ENCODE peak calls at places on chromosomes 11 and 22, in seven cellular contexts. N, H, B, T, I, P and A are unnamed samples.

GRCh38 chr22:24433868-24434471 is 6.6 kb downstream of the ADORA2A start:
- DNase-seq in N (no peak), P (no peak), B (peak), I (no peak), T (peak), H (no peak), A (peak)

GRCh38 chr22:42684462-42685195 is 35.4 kb upstream of the CYB5R3 start:
- DNase-seq in N (no peak), P (no peak), T (no peak), H (no peak), I (no peak), B (no peak), A (no peak)

GRCh38 chr11:6608011-6608410 is 4.0 kb downstream of the TAF10 start:
- DNase-seq in P (peak), T (no peak), B (no peak), N (no peak), I (no peak), H (no peak), A (no peak)

GRCh38 chr22:37419916-37420655 is 7.2 kb downstream of the ELFN2 start:
- DNase-seq in N (no peak), H (no peak), P (no peak), B (peak), T (peak), I (no peak), A (peak)

GRCh38 chr11:74449369-74449931 is 17.9 kb downstream of the KCNE3 start:
- DNase-seq in P (no peak), N (no peak), I (no peak), T (peak), B (peak), H (peak), A (no peak)

GRCh38 chr22:19571207-19571795 is 47.1 kb upstream of the CLDN5 start:
- DNase-seq in I (no peak), N (no peak), H (no peak), B (peak), T (no peak), P (no peak), A (no peak)

GRCh38 chr11:8309862-8310261 is 46.2 kb upstream of the LMO1 start:
- DNase-seq in N (no peak), T (peak), P (no peak), I (no peak), B (no peak), H (no peak), A (no peak)

GRCh38 chr11:118437736-118438125 is 1.4 kb downstream of the KMT2A start:
- DNase-seq in B (peak), I (peak), H (peak), P (peak), T (peak), N (peak), A (peak)

GRCh38 chr11:64696045-64696444 is 27.0 kb downstream of the NRXN2 start:
- DNase-seq in P (no peak), H (no peak), I (no peak), N (no peak), T (no peak), B (no peak), A (no peak)

GRCh38 chr11:64800633-64801464 is 2.2 kb downstream of the MAP4K2 start:
- DNase-seq in N (peak), H (no peak), B (no peak), I (peak), T (no peak), P (no peak), A (no peak)

GRCh38 chr22:25564320-25564978 is at the start of gene GRK3:
- DNase-seq in T (peak), N (peak), B (peak), I (peak), P (peak), H (peak), A (peak)

GRCh38 chr11:36073411-36074203 is 129.7 kb downstream of the LDLRAD3 start:
- DNase-seq in P (no peak), N (no peak), T (peak), B (peak), H (no peak), I (no peak), A (peak)

GRCh38 chr22:20117656-20118571 is 888 bp upstream of the TRMT2A start:
- DNase-seq in B (peak), I (peak), T (peak), P (no peak), N (peak), H (no peak), A (peak)

GRCh38 chr11:15819679-15820286 is 536.6 kb downstream of the SOX6 start:
- DNase-seq in T (peak), P (no peak), H (peak), B (peak), I (peak), N (peak), A (peak)

GRCh38 chr11:44978961-44979331 is 28.3 kb upstream of the TP53I11 start:
- DNase-seq in N (peak), B (no peak), P (no peak), I (peak), H (peak), T (peak), A (no peak)

GRCh38 chr11:66267039-66267378 is 1.4 kb upstream of the RAB1B start:
- DNase-seq in H (no peak), B (no peak), P (no peak), T (no peak), N (no peak), I (no peak), A (no peak)

GRCh38 chr11:47766363-47767227 is 546 bp downstream of the FNBP4 start:
- DNase-seq in I (peak), T (peak), H (peak), B (peak), N (peak), P (peak), A (peak)

GRCh38 chr11:68340784-68341556 is 28.6 kb downstream of the LRP5 start:
- DNase-seq in I (no peak), N (no peak), P (no peak), B (no peak), H (no peak), T (peak), A (no peak)

GRCh38 chr22:46256358-46256958 is 6.4 kb upstream of the CDPF1 start:
- DNase-seq in H (no peak), T (no peak), N (no peak), I (no peak), B (peak), P (no peak), A (no peak)

GRCh38 chr22:48606684-48607307 is 1220.9 kb downstream of the BRD1 start:
- DNase-seq in H (no peak), I (no peak), T (no peak), B (no peak), N (no peak), P (no peak), A (no peak)

GRCh38 chr11:131809203-131809948 is 439.0 kb downstream of the NTM start:
- DNase-seq in T (no peak), I (no peak), H (no peak), N (no peak), B (no peak), P (no peak), A (no peak)

GRCh38 chr11:108307751-108308150 is 84.9 kb downstream of the ATM start:
- DNase-seq in H (no peak), N (no peak), T (no peak), P (no peak), I (no peak), B (no peak), A (no peak)

GRCh38 chr11:76216536-76217326 is 10.4 kb upstream of the WNT11 start:
- DNase-seq in N (peak), H (no peak), I (peak), T (no peak), P (no peak), B (no peak), A (no peak)

GRCh38 chr11:122853971-122854446 is 15.7 kb downstream of the CRTAM start:
- DNase-seq in P (no peak), H (peak), N (no peak), B (peak), I (no peak), T (peak), A (no peak)

GRCh38 chr11:118304227-118304808 is at the start of gene CD3E:
- DNase-seq in H (no peak), T (no peak), P (no peak), N (no peak), I (no peak), B (no peak), A (no peak)

GRCh38 chr22:21842946-21843345 is 24.5 kb downstream of the MAPK1 start:
- DNase-seq in P (no peak), B (no peak), I (no peak), N (no peak), T (no peak), H (no peak), A (no peak)

DNA sequence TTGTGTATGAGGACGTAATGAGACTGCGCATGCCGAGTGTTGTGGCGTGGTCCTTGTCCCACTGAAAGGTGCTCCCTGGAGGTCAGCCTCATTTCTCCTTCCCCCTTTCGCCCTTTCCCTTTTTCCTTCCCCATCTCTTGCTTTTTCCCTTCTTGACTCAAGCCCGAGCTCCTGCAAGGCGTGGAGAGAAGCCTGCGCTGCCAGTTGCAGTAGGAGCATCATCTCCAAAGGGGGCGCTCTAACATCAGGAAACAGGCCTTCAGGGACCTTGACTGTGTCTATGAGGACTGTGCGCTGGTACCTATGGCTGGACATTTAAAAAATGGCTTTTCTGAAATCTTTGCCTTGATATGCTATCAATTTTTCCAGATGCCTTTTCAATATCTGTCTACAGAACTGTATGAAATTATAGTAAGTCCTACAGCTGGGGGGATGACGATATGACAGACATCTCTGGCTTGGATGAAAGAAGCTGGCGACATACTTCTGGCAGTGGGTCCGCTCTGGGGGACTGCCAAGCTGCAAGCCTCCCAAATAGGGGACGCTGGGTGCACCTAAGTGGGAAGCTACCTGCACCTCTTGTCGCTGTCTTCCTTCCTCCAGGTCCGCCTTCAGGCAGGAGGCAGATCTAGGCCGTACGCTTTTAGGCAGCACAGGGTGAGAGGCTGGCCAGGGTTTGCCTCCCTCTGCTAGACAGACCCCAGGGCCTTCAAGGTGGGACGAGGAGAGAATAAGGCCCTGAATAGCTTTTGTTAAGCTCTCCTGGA is 96.5 kb downstream of the NXPE2 start:
- DNase-seq in N (no peak), H (peak), I (no peak), P (no peak), T (peak), B (peak), A (peak)
- TF ChIP-seq CTCF in N (no peak), H (peak), I (peak), P (peak), T (peak), B (peak), A (peak)

GRCh38 chr11:1475841-1476240 is 10.7 kb downstream of the MOB2 start:
- DNase-seq in T (no peak), B (no peak), P (no peak), N (no peak), H (no peak), I (peak), A (no peak)
- TF ChIP-seq CTCF in T (no peak), B (no peak), P (no peak), N (no peak), H (no peak), I (no peak), A (no peak)

GRCh38 chr22:43922123-43922522 is 1.5 kb upstream of the PNPLA3 start:
- DNase-seq in B (no peak), H (no peak), N (no peak), P (no peak), I (no peak), T (no peak), A (no peak)
- TF ChIP-seq CTCF in B (no peak), H (no peak), N (no peak), P (no peak), I (no peak), T (no peak), A (no peak)

GRCh38 chr11:63672156-63672463 is 934 bp upstream of the ATL3 start:
- DNase-seq in H (no peak), B (no peak), P (no peak), T (no peak), N (no peak), I (no peak), A (no peak)

GRCh38 chr11:63670077-63670737 is 969 bp downstream of the ATL3 start:
- DNase-seq in T (peak), N (no peak), H (no peak), P (no peak), I (no peak), B (peak), A (no peak)

GRCh38 chr11:63670738-63671321 is 346 bp downstream of the ATL3 start:
- DNase-seq in P (no peak), B (no peak), H (peak), N (peak), I (peak), T (peak), A (peak)

GRCh38 chr11:63672934-63673539 is 1.9 kb upstream of the ATL3 start:
- DNase-seq in N (no peak), H (no peak), I (no peak), T (no peak), P (no peak), B (no peak), A (no peak)

GRCh38 chr11:63671322-63672155 is at the start of gene ATL3:
- DNase-seq in B (peak), I (peak), N (peak), P (peak), H (peak), T (peak), A (peak)
- TF ChIP-seq CTCF in B (peak), I (no peak), N (no peak), P (no peak), H (peak), T (no peak), A (no peak)

GRCh38 chr22:33582822-33583400 is 337.4 kb downstream of the LARGE1 start:
- DNase-seq in P (no peak), I (no peak), T (no peak), B (no peak), H (no peak), N (no peak), A (no peak)
- TF ChIP-seq CTCF in P (no peak), I (no peak), T (no peak), B (no peak), H (no peak), N (no peak), A (no peak)